ENCODE peak calls at places on chromosomes 11 and 22, in nine cellular contexts. Y, G, M, S, T, Q, R, O and D are unnamed samples.

GRCh38 chr11:64805481-64805880 is 2.5 kb upstream of the MAP4K2 start:
- DNase-seq in Y (no peak), G (no peak), M (no peak), S (no peak), T (no peak), Q (no peak), R (no peak), O (no peak), D (no peak)

GRCh38 chr11:63212742-63213141 is 30.7 kb downstream of the SLC22A25 start:
- DNase-seq in Y (no peak), G (no peak), M (no peak), S (peak), T (no peak), Q (peak), R (peak), O (no peak), D (peak)

GRCh38 chr22:49084203-49084602 is 743.5 kb downstream of the BRD1 start:
- DNase-seq in Y (no peak), G (no peak), M (no peak), S (no peak), T (no peak), Q (no peak), R (no peak), O (no peak), D (no peak)

GRCh38 chr11:46249103-46249942 is 28.1 kb upstream of the CREB3L1 start:
- DNase-seq in Y (no peak), G (no peak), M (no peak), S (no peak), T (no peak), Q (no peak), R (no peak), O (no peak), D (peak)

GRCh38 chr22:36010913-36011312 is 17.7 kb downstream of the RBFOX2 start:
- DNase-seq in Y (no peak), G (no peak), M (no peak), S (no peak), T (no peak), Q (no peak), R (no peak), O (no peak), D (peak)

GRCh38 chr22:39618996-39619530 is 48.5 kb downstream of the CACNA1I start:
- DNase-seq in Y (no peak), G (no peak), M (no peak), S (no peak), T (no peak), Q (no peak), R (no peak), O (no peak), D (no peak)

GRCh38 chr11:76672431-76673163 is 2.0 kb upstream of the LRRC32 start:
- DNase-seq in Y (no peak), G (peak), M (peak), S (no peak), T (peak), Q (no peak), R (no peak), O (no peak), D (no peak)

GRCh38 chr11:33802414-33802950 is 28.2 kb upstream of the FBXO3 start:
- DNase-seq in Y (peak), G (no peak), M (peak), S (peak), T (no peak), Q (peak), R (peak), O (peak), D (peak)